ENCODE peak calls at places on chromosomes 12 and 14, in nine cellular contexts. One of them, this sample, is unnamed.
A peak's percentile ranks its signal among the peaks of the same experiment; 100 is the strongest.

GRCh38 chr14:70771781-70772212 is 37.5 kb downstream of the MAP3K9 start:
- DNase-seq in tibial nerve: no peak
- DNase-seq in heart left ventricle: no peak
- DNase-seq in ascending aorta: no peak
- DNase-seq in suprapubic skin: no peak
- DNase-seq in SK-N-SH: no peak
- DNase-seq in neural progenitor cell: peak; percentile 40
- DNase-seq in esophagus muscularis mucosa: no peak
- DNase-seq in thoracic aorta: no peak
- DNase-seq in this sample: no peak

GRCh38 chr14:25868521-25869314 is 729.1 kb downstream of the NOVA1 start:
- DNase-seq in neural progenitor cell: no peak
- DNase-seq in ascending aorta: no peak
- DNase-seq in esophagus muscularis mucosa: no peak
- DNase-seq in tibial nerve: no peak
- DNase-seq in suprapubic skin: no peak
- DNase-seq in thoracic aorta: no peak
- DNase-seq in SK-N-SH: no peak
- DNase-seq in heart left ventricle: no peak
- DNase-seq in this sample: no peak

GRCh38 chr14:63297387-63297786 is 21.3 kb downstream of the GPHB5 start:
- DNase-seq in suprapubic skin: no peak
- DNase-seq in heart left ventricle: no peak
- DNase-seq in SK-N-SH: no peak
- DNase-seq in tibial nerve: no peak
- DNase-seq in neural progenitor cell: no peak
- DNase-seq in ascending aorta: no peak
- DNase-seq in thoracic aorta: no peak
- DNase-seq in esophagus muscularis mucosa: no peak
- DNase-seq in this sample: no peak

GRCh38 chr12:131370791-131371579 is 339.9 kb upstream of the SFSWAP start:
- DNase-seq in heart left ventricle: no peak
- DNase-seq in suprapubic skin: peak; percentile 66
- DNase-seq in esophagus muscularis mucosa: no peak
- DNase-seq in thoracic aorta: no peak
- DNase-seq in tibial nerve: no peak
- DNase-seq in ascending aorta: no peak
- DNase-seq in SK-N-SH: no peak
- DNase-seq in neural progenitor cell: no peak
- DNase-seq in this sample: no peak

GRCh38 chr12:123897221-123897620 is 75.4 kb downstream of the CCDC92 start:
- DNase-seq in heart left ventricle: no peak
- DNase-seq in ascending aorta: no peak
- DNase-seq in thoracic aorta: no peak
- DNase-seq in neural progenitor cell: no peak
- DNase-seq in esophagus muscularis mucosa: no peak
- DNase-seq in suprapubic skin: no peak
- DNase-seq in tibial nerve: no peak
- DNase-seq in SK-N-SH: no peak
- DNase-seq in this sample: no peak

GRCh38 chr14:45664668-45665356 is 411.8 kb upstream of the MIS18BP1 start:
- DNase-seq in ascending aorta: no peak
- DNase-seq in tibial nerve: no peak
- DNase-seq in SK-N-SH: no peak
- DNase-seq in esophagus muscularis mucosa: no peak
- DNase-seq in suprapubic skin: no peak
- DNase-seq in heart left ventricle: peak; percentile 12
- DNase-seq in thoracic aorta: no peak
- DNase-seq in neural progenitor cell: peak; percentile 16
- DNase-seq in this sample: no peak

GRCh38 chr12:13071305-13072280 is 27.4 kb downstream of the FAM234B start:
- DNase-seq in neural progenitor cell: no peak
- DNase-seq in thoracic aorta: no peak
- DNase-seq in esophagus muscularis mucosa: peak; percentile 75
- DNase-seq in ascending aorta: no peak
- DNase-seq in SK-N-SH: no peak
- DNase-seq in tibial nerve: no peak
- DNase-seq in suprapubic skin: no peak
- DNase-seq in heart left ventricle: no peak
- DNase-seq in this sample: no peak

GRCh38 chr12:121400332-121401139 is 618 bp downstream of the RNF34 start:
- DNase-seq in SK-N-SH: peak; percentile 69
- DNase-seq in esophagus muscularis mucosa: no peak
- DNase-seq in ascending aorta: no peak
- DNase-seq in suprapubic skin: peak; percentile 80
- DNase-seq in tibial nerve: peak; percentile 13
- DNase-seq in heart left ventricle: peak; percentile 72
- DNase-seq in thoracic aorta: no peak
- DNase-seq in neural progenitor cell: peak; percentile 60
- DNase-seq in this sample: peak; percentile 72

GRCh38 chr14:100106260-100106659 is 41.0 kb downstream of the EVL start:
- DNase-seq in thoracic aorta: no peak
- DNase-seq in neural progenitor cell: no peak
- DNase-seq in SK-N-SH: no peak
- DNase-seq in heart left ventricle: no peak
- DNase-seq in ascending aorta: no peak
- DNase-seq in tibial nerve: no peak
- DNase-seq in esophagus muscularis mucosa: no peak
- DNase-seq in suprapubic skin: no peak
- DNase-seq in this sample: peak; percentile 23

DNA sequence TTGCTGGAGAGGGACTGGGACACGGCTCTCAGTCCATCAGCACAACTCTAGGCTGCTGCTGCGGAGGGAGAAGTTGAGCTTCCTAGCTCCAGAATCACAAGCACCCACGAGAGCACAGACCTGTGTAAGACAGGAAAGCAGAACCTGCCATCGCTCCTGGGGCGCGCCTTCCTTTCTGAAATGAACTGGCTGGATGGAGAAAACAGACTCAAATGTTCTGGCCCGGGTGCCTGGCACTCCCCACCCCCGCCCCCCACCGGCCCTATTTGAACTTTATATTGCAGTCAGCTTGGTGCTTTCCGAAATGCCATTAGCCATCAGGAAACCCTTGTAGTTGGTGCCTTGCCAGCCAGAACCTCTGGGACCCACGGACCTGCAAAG is 23.8 kb downstream of the MVK start:
- DNase-seq in tibial nerve: no peak
- DNase-seq in thoracic aorta: no peak
- DNase-seq in SK-N-SH: no peak
- DNase-seq in esophagus muscularis mucosa: no peak
- DNase-seq in heart left ventricle: peak; percentile 36
- DNase-seq in ascending aorta: no peak
- DNase-seq in neural progenitor cell: no peak
- DNase-seq in suprapubic skin: no peak
- DNase-seq in this sample: no peak
- H3K27ac ChIP-seq in tibial nerve: no peak overlapping the region
- H3K27ac ChIP-seq in thoracic aorta: no peak overlapping the region
- H3K27ac ChIP-seq in SK-N-SH: peak overlapping the region; percentile 53
- H3K27ac ChIP-seq in esophagus muscularis mucosa: no peak overlapping the region
- H3K27ac ChIP-seq in heart left ventricle: no peak overlapping the region
- H3K27ac ChIP-seq in ascending aorta: no peak overlapping the region
- H3K27ac ChIP-seq in neural progenitor cell: no peak overlapping the region
- H3K27ac ChIP-seq in suprapubic skin: no peak overlapping the region
- H3K27ac ChIP-seq in this sample: no peak overlapping the region

GRCh38 chr12:112124918-112125249 is 476 bp upstream of the TRAFD1 start:
- DNase-seq in tibial nerve: no peak
- DNase-seq in SK-N-SH: no peak
- DNase-seq in neural progenitor cell: no peak
- DNase-seq in esophagus muscularis mucosa: no peak
- DNase-seq in thoracic aorta: no peak
- DNase-seq in heart left ventricle: no peak
- DNase-seq in ascending aorta: no peak
- DNase-seq in suprapubic skin: no peak
- DNase-seq in this sample: no peak
- H3K4me3 ChIP-seq in tibial nerve: no peak overlapping the region
- H3K4me3 ChIP-seq in SK-N-SH: peak overlapping the region; percentile 81
- H3K4me3 ChIP-seq in neural progenitor cell: no peak overlapping the region
- H3K4me3 ChIP-seq in esophagus muscularis mucosa: peak overlapping the region; percentile 97
- H3K4me3 ChIP-seq in thoracic aorta: peak overlapping the region; percentile 91
- H3K4me3 ChIP-seq in heart left ventricle: no peak overlapping the region
- H3K4me3 ChIP-seq in ascending aorta: peak overlapping the region; percentile 94
- H3K4me3 ChIP-seq in suprapubic skin: peak overlapping the region; percentile 83
- H3K4me3 ChIP-seq in this sample: peak overlapping the region; percentile 86

DNA sequence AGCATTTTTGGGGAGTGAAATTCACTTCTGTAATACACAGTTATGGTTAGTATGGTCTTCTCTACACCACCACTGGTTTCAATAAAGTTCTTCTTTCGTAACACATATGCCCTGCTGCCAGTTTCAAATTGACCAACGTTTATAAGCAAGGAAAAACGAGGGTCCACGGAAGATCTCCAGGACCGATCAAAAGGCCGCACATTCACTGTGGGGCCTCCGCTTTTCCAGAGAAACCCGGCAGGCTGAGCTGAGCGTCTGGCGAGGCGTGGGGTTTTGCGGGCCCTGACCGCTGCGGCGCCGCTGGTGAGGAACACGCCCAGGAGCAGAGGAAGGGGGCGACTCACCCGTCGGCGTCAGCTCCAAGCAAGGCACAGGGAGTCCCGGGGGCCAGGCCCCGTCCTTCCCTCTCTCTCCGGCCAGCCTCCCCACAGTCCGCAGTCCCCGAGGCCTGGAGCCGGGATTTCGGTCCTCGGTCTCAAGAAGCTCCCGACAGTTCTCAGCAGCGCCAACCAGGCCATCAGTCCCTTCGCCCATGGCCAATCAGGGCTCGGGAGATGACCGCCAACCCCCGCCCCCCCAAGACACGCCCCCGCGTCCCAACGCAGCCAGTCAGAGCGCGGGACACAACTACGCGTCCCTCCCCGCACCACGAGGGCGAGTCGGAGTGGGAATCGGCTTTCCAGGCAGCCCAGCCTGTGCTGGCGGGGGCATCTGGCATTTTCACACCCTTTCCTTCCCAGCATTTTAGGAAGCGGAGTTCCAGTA is at the start of gene MTERF2:
- DNase-seq in ascending aorta: peak; percentile 71
- DNase-seq in thoracic aorta: peak; percentile 75
- DNase-seq in esophagus muscularis mucosa: peak; percentile 99
- DNase-seq in neural progenitor cell: peak; percentile 97
- DNase-seq in suprapubic skin: peak; percentile 96
- DNase-seq in tibial nerve: peak; percentile 88
- DNase-seq in SK-N-SH: peak; percentile 96
- DNase-seq in heart left ventricle: peak; percentile 95
- DNase-seq in this sample: peak; percentile 94
- TF ChIP-seq CTCF in ascending aorta: no peak
- TF ChIP-seq CTCF in thoracic aorta: no peak
- TF ChIP-seq CTCF in esophagus muscularis mucosa: no peak
- TF ChIP-seq CTCF in neural progenitor cell: no peak
- TF ChIP-seq CTCF in suprapubic skin: no peak
- TF ChIP-seq CTCF in tibial nerve: no peak
- TF ChIP-seq CTCF in SK-N-SH: peak; percentile 9
- TF ChIP-seq CTCF in heart left ventricle: no peak
- TF ChIP-seq CTCF in this sample: no peak

GRCh38 chr14:69693823-69694729 is 72.9 kb upstream of the SRSF5 start:
- DNase-seq in esophagus muscularis mucosa: no peak
- DNase-seq in thoracic aorta: no peak
- DNase-seq in neural progenitor cell: no peak
- DNase-seq in ascending aorta: no peak
- DNase-seq in SK-N-SH: no peak
- DNase-seq in suprapubic skin: no peak
- DNase-seq in tibial nerve: no peak
- DNase-seq in heart left ventricle: no peak
- DNase-seq in this sample: no peak

GRCh38 chr14:69694730-69695663 is 71.9 kb upstream of the SRSF5 start:
- DNase-seq in esophagus muscularis mucosa: no peak
- DNase-seq in suprapubic skin: no peak
- DNase-seq in SK-N-SH: no peak
- DNase-seq in ascending aorta: no peak
- DNase-seq in neural progenitor cell: no peak
- DNase-seq in heart left ventricle: no peak
- DNase-seq in thoracic aorta: no peak
- DNase-seq in tibial nerve: no peak
- DNase-seq in this sample: no peak

GRCh38 chr14:69690042-69690441 is 76.9 kb upstream of the SRSF5 start:
- DNase-seq in neural progenitor cell: peak; percentile 40
- DNase-seq in esophagus muscularis mucosa: no peak
- DNase-seq in thoracic aorta: no peak
- DNase-seq in suprapubic skin: no peak
- DNase-seq in heart left ventricle: no peak
- DNase-seq in tibial nerve: no peak
- DNase-seq in SK-N-SH: no peak
- DNase-seq in ascending aorta: no peak
- DNase-seq in this sample: no peak

GRCh38 chr14:69693145-69693544 is 73.8 kb upstream of the SRSF5 start:
- DNase-seq in ascending aorta: no peak
- DNase-seq in suprapubic skin: no peak
- DNase-seq in neural progenitor cell: peak; percentile 34
- DNase-seq in thoracic aorta: no peak
- DNase-seq in SK-N-SH: no peak
- DNase-seq in heart left ventricle: no peak
- DNase-seq in esophagus muscularis mucosa: no peak
- DNase-seq in tibial nerve: no peak
- DNase-seq in this sample: no peak

DNA sequence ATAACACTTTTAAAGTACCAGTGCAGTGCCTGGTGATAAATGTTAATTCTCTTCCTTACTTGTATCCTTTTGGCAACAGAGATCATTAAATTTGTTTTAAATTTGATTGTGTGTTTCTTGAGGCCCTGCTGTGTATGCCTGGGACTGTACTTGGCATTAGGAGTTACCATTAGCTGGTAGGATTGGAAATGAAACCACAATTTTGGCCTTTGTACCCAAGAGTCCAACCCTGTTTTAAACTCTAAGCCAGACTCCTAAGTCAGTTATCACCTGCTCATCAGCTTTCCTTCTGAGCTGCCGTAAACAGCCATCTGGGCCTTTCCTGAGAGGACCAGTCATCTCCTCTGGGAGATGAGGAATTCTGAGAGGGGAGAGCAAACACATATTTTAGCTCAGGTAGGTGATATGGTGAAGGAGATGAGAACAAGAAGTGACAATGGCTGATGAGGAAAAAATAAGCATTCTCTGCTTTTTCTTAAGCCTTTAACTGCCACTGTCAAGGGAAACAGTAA is 74.3 kb upstream of the SRSF5 start:
- DNase-seq in SK-N-SH: no peak
- DNase-seq in esophagus muscularis mucosa: no peak
- DNase-seq in tibial nerve: no peak
- DNase-seq in heart left ventricle: no peak
- DNase-seq in suprapubic skin: no peak
- DNase-seq in thoracic aorta: no peak
- DNase-seq in ascending aorta: no peak
- DNase-seq in neural progenitor cell: no peak
- DNase-seq in this sample: no peak
- H3K27ac ChIP-seq in SK-N-SH: peak overlapping the region; percentile 44
- H3K27ac ChIP-seq in esophagus muscularis mucosa: peak overlapping the region; percentile 65
- H3K27ac ChIP-seq in tibial nerve: peak overlapping the region; percentile 81
- H3K27ac ChIP-seq in heart left ventricle: peak overlapping the region; percentile 61
- H3K27ac ChIP-seq in suprapubic skin: no peak overlapping the region
- H3K27ac ChIP-seq in thoracic aorta: no peak overlapping the region
- H3K27ac ChIP-seq in ascending aorta: no peak overlapping the region
- H3K27ac ChIP-seq in neural progenitor cell: no peak overlapping the region
- H3K27ac ChIP-seq in this sample: no peak overlapping the region

GRCh38 chr12:53502331-53502730 is 1.2 kb downstream of the TARBP2 start:
- DNase-seq in esophagus muscularis mucosa: no peak
- DNase-seq in neural progenitor cell: no peak
- DNase-seq in thoracic aorta: no peak
- DNase-seq in ascending aorta: no peak
- DNase-seq in heart left ventricle: no peak
- DNase-seq in suprapubic skin: no peak
- DNase-seq in tibial nerve: no peak
- DNase-seq in SK-N-SH: no peak
- DNase-seq in this sample: peak; percentile 85
- H3K4me3 ChIP-seq in esophagus muscularis mucosa: peak overlapping the region; percentile 82
- H3K4me3 ChIP-seq in neural progenitor cell: peak overlapping the region; percentile 64
- H3K4me3 ChIP-seq in thoracic aorta: peak overlapping the region; percentile 87
- H3K4me3 ChIP-seq in ascending aorta: peak overlapping the region; percentile 74
- H3K4me3 ChIP-seq in heart left ventricle: no peak overlapping the region
- H3K4me3 ChIP-seq in suprapubic skin: peak overlapping the region; percentile 72
- H3K4me3 ChIP-seq in tibial nerve: peak overlapping the region; percentile 49
- H3K4me3 ChIP-seq in SK-N-SH: peak overlapping the region; percentile 75
- H3K4me3 ChIP-seq in this sample: peak overlapping the region; percentile 70

This sample was measured in tibial artery.